ENCODE peak calls at places on chromosomes 6 and 20, in eight cellular contexts. E is adrenal gland, D is lower lobe of right lung, L is dorsolateral prefrontal cortex, T is heart left ventricle, H is uterus, P is fibroblast of pulmonary artery, A is tibial artery. C is an unnamed sample.

GRCh38 chr20:51306521-51307358 is 235.8 kb downstream of the NFATC2 start:
- DNase-seq in E (peak), D (peak), L (peak), T (peak), H (peak), P (peak), A (peak), C (peak)

GRCh38 chr20:63513207-63513606 is 7.4 kb upstream of the PPDPF start:
- DNase-seq in E (no peak), D (no peak), L (no peak), T (no peak), H (no peak), P (no peak), A (no peak), C (no peak)

GRCh38 chr6:29953706-29954105 is 11.4 kb downstream of the HLA-A start:
- DNase-seq in E (no peak), D (no peak), L (no peak), T (no peak), H (no peak), P (no peak), A (no peak), C (no peak)

GRCh38 chr20:41138527-41139226 is 1.3 kb downstream of the PLCG1 start:
- DNase-seq in E (no peak), D (no peak), L (no peak), T (peak), H (no peak), P (peak), A (peak), C (no peak)

GRCh38 chr6:135458051-135458450 is 39.5 kb downstream of the AHI1 start:
- DNase-seq in E (no peak), D (no peak), L (no peak), T (no peak), H (no peak), P (no peak), A (no peak), C (no peak)

GRCh38 chr6:138654715-138655634 is 118.6 kb upstream of the CCDC28A start:
- DNase-seq in E (no peak), D (no peak), L (no peak), T (no peak), H (no peak), P (peak), A (no peak), C (peak)

GRCh38 chr20:43389839-43390626 is 67.7 kb upstream of the SRSF6 start:
- DNase-seq in E (no peak), D (no peak), L (no peak), T (no peak), H (no peak), P (no peak), A (no peak), C (no peak)

GRCh38 chr6:137473651-137474050 is 20.5 kb downstream of the OLIG3 start:
- DNase-seq in E (no peak), D (no peak), L (no peak), T (no peak), H (no peak), P (no peak), A (no peak), C (no peak)

GRCh38 chr6:126083875-126084274 is 97.5 kb downstream of the TRMT11 start:
- DNase-seq in E (no peak), D (no peak), L (no peak), T (no peak), H (no peak), P (no peak), A (no peak), C (no peak)

GRCh38 chr6:151665329-151665728 is 142.2 kb upstream of the ESR1 start:
- DNase-seq in E (no peak), D (no peak), L (no peak), T (no peak), H (no peak), P (no peak), A (no peak), C (no peak)

GRCh38 chr20:16128538-16129106 is 444.6 kb downstream of the KIF16B start:
- DNase-seq in E (no peak), D (no peak), L (no peak), T (no peak), H (no peak), P (no peak), A (no peak), C (no peak)

GRCh38 chr20:41249371-41249770 is 68.2 kb downstream of the ZHX3 start:
- DNase-seq in E (peak), D (no peak), L (peak), T (peak), H (peak), P (peak), A (peak), C (peak)

GRCh38 chr6:16802071-16802470 is 40.8 kb upstream of the ATXN1 start:
- DNase-seq in E (no peak), D (no peak), L (no peak), T (peak), H (no peak), P (peak), A (no peak), C (no peak)

GRCh38 chr6:29553268-29554057 is 6.1 kb downstream of the UBD start:
- DNase-seq in E (peak), D (peak), L (peak), T (peak), H (peak), P (peak), A (no peak), C (no peak)

GRCh38 chr20:19756756-19757486 is 1.1 kb upstream of the RIN2 start:
- DNase-seq in E (no peak), D (no peak), L (no peak), T (no peak), H (no peak), P (no peak), A (no peak), C (no peak)

GRCh38 chr20:58753267-58753928 is 60.8 kb downstream of the NPEPL1 start:
- DNase-seq in E (no peak), D (no peak), L (no peak), T (no peak), H (no peak), P (no peak), A (no peak), C (no peak)

GRCh38 chr20:63225082-63225454 is 9.1 kb upstream of the YTHDF1 start:
- DNase-seq in E (no peak), D (no peak), L (no peak), T (no peak), H (no peak), P (no peak), A (no peak), C (no peak)

GRCh38 chr6:36586606-36587005 is 7.6 kb upstream of the SRSF3 start:
- DNase-seq in E (no peak), D (no peak), L (no peak), T (no peak), H (no peak), P (no peak), A (peak), C (no peak)

GRCh38 chr6:105484238-105485161 is 81.6 kb upstream of the PREP start:
- DNase-seq in E (no peak), D (no peak), L (no peak), T (no peak), H (no peak), P (peak), A (no peak), C (peak)

GRCh38 chr6:69894578-69895347 is 28.4 kb downstream of the COL19A1 start:
- DNase-seq in E (no peak), D (no peak), L (no peak), T (no peak), H (no peak), P (peak), A (no peak), C (peak)

GRCh38 chr20:19404836-19405235 is 192.4 kb downstream of the SLC24A3 start:
- DNase-seq in E (no peak), D (no peak), L (no peak), T (no peak), H (no peak), P (no peak), A (no peak), C (no peak)

GRCh38 chr6:33677153-33677660 is 34.3 kb downstream of the UQCC2 start:
- DNase-seq in E (no peak), D (no peak), L (no peak), T (no peak), H (no peak), P (no peak), A (no peak), C (no peak)

GRCh38 chr6:162123797-162124196 is 603.8 kb downstream of the PRKN start:
- DNase-seq in E (no peak), D (no peak), L (no peak), T (peak), H (no peak), P (peak), A (no peak), C (no peak)

GRCh38 chr6:15841937-15842698 is 179.3 kb upstream of the DTNBP1 start:
- DNase-seq in E (no peak), D (no peak), L (no peak), T (peak), H (peak), P (no peak), A (peak), C (no peak)

GRCh38 chr6:133895573-133896343 is 6.8 kb downstream of the TCF21 start:
- DNase-seq in E (no peak), D (no peak), L (no peak), T (peak), H (peak), P (peak), A (peak), C (no peak)

GRCh38 chr6:128256100-128256499 is 264.3 kb downstream of the PTPRK start:
- DNase-seq in E (no peak), D (no peak), L (no peak), T (no peak), H (no peak), P (no peak), A (no peak), C (no peak)

GRCh38 chr20:51335329-51335841 is 207.1 kb downstream of the NFATC2 start:
- DNase-seq in E (no peak), D (no peak), L (no peak), T (no peak), H (no peak), P (peak), A (no peak), C (peak)

GRCh38 chr6:22727709-22728108 is 158.3 kb downstream of the HDGFL1 start:
- DNase-seq in E (no peak), D (no peak), L (no peak), T (no peak), H (no peak), P (peak), A (no peak), C (no peak)

GRCh38 chr6:133577851-133578250 is 311.1 kb upstream of the TCF21 start:
- DNase-seq in E (no peak), D (no peak), L (no peak), T (no peak), H (no peak), P (no peak), A (no peak), C (no peak)

GRCh38 chr6:151370509-151371078 is 20.8 kb downstream of the ZBTB2 start:
- DNase-seq in E (no peak), D (no peak), L (no peak), T (no peak), H (no peak), P (peak), A (no peak), C (no peak)

GRCh38 chr6:32074996-32075532 is 34.1 kb downstream of the TNXB start:
- DNase-seq in E (no peak), D (no peak), L (no peak), T (no peak), H (no peak), P (no peak), A (no peak), C (no peak)

GRCh38 chr20:25083773-25084615 is 2.1 kb upstream of the VSX1 start:
- DNase-seq in E (no peak), D (no peak), L (no peak), T (no peak), H (no peak), P (no peak), A (peak), C (no peak)
- TF ChIP-seq CTCF in E (no peak), D (peak), L (no peak), T (no peak), H (no peak), P (no peak), A (no peak), C (no peak)

GRCh38 chr6:7513534-7513933 is 27.9 kb upstream of the DSP start:
- DNase-seq in E (no peak), D (no peak), L (no peak), T (no peak), H (no peak), P (no peak), A (no peak), C (peak)
- TF ChIP-seq CTCF in E (no peak), D (no peak), L (no peak), T (no peak), H (no peak), P (no peak), A (no peak), C (no peak)

GRCh38 chr20:34180460-34181108 is 60.6 kb upstream of the ASIP start:
- DNase-seq in E (no peak), D (no peak), L (no peak), T (no peak), H (no peak), P (no peak), A (no peak), C (peak)
- TF ChIP-seq CTCF in E (no peak), D (no peak), L (no peak), T (no peak), H (no peak), P (no peak), A (no peak), C (no peak)

DNA sequence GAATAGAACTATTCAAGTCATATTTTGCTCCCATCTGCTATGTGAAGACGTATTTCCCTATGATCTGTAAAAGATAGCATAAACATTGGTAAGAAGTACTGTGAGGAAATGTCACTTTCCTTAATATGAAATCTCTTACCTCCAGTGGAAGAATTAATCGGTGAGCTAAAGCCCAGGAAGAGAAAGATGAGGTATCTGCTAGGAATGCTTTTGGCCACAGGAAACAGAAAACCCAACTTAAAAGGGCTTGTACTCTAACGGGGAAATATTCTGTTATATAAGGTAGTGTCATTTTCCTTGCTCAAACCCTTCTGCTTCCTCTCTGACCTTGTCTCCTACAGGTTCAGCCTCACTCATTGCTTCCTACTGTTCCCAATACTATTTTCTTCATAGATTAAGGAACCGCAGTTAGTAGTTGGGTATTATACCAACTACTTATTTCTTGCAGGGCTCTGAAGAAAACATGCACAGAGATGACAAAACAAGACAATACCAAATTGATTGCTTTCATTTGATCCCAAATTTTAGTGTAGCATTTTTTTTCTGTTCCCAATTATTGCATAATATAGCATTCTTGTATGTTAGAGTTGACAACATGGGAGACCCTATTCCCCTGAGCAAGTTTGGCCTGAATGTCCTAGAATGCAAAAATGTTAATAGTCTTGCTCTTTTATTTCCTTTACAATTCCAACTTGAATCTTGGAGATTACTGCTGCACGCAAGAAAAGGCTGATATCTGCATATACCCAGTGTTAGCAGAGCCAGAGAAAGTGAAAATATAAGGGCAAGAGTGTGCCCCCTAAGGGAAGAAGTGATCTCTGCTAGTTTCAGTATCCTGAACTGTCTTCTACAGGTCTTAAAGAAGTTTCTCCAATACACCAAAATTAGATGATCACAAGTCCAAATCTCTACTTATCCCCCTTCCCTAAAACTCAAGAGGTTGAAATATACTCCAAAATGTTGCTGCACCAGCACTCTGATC is 65.3 kb downstream of the AFG1L start:
- DNase-seq in E (no peak), D (no peak), L (no peak), T (no peak), H (no peak), P (no peak), A (no peak), C (no peak)
- TF ChIP-seq CTCF in E (no peak), D (no peak), L (no peak), T (no peak), H (no peak), P (peak), A (no peak), C (no peak)

GRCh38 chr6:78308025-78308424 is 559.3 kb upstream of the IRAK1BP1 start:
- DNase-seq in E (no peak), D (no peak), L (no peak), T (no peak), H (no peak), P (no peak), A (no peak), C (peak)
- TF ChIP-seq CTCF in E (no peak), D (no peak), L (no peak), T (no peak), H (no peak), P (no peak), A (no peak), C (peak)

DNA sequence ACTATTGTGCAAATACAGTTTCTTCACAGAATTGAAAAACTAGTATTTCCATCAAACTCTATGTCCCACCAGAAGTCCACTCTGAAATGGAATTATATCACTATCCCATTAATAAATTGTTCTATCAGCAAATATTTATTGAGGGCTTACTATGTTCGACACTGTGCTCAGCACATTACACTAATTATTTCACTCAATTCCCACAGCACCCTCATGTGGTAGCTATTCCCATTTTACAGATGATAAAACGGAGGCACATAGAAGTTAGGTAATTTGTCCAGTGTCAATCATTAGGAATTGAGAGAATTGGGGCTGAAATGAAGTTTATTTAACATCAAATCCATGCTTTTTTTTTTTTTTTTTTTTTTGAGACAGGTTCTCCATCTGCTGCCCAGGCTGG is 52.5 kb downstream of the MKKS start:
- DNase-seq in E (no peak), D (no peak), L (no peak), T (no peak), H (no peak), P (no peak), A (no peak), C (peak)
- TF ChIP-seq CTCF in E (no peak), D (no peak), L (no peak), T (no peak), H (no peak), P (no peak), A (no peak), C (no peak)

DNA sequence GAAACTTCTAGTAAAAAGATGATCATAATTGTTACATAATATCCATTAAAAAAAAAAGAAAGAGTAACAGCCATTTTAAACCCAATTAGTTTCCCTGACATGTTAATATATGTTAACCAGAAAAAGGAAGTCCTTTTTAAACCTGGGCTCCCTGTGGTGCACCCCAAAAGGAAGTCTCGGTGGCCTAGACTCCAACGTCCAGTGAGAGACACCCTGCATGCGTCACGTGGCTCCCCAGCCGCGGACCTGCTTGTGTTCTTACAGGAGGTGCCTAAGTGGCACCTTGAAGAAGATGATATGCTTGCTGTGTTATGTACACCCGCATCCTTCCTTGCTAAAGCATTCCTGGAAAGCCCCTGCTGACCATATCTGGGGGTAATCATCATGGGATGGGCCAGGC is 50.1 kb downstream of the FOXC1 start:
- DNase-seq in E (no peak), D (no peak), L (no peak), T (no peak), H (no peak), P (no peak), A (no peak), C (no peak)
- TF ChIP-seq CTCF in E (no peak), D (no peak), L (no peak), T (no peak), H (no peak), P (no peak), A (no peak), C (no peak)

GRCh38 chr20:35206802-35207201 is 19.7 kb upstream of the MMP24 start:
- DNase-seq in E (no peak), D (no peak), L (no peak), T (no peak), H (no peak), P (no peak), A (no peak), C (no peak)

GRCh38 chr20:35207950-35208611 is 18.4 kb upstream of the MMP24 start:
- DNase-seq in E (peak), D (peak), L (no peak), T (peak), H (peak), P (peak), A (peak), C (peak)
- TF ChIP-seq CTCF in E (peak), D (peak), L (peak), T (peak), H (peak), P (peak), A (peak), C (peak)

C was measured in MCF 10A.